ENCODE peak calls at places on chromosomes 2 and 18, in four cellular contexts. One of them, this sample, is unnamed.

GRCh38 chr2:30293303-30293912 is 62.1 kb downstream of the LBH start:
- DNase-seq in AG09309: peak
- DNase-seq in naive B cell: peak
- DNase-seq in HAP-1: no peak
- DNase-seq in this sample: no peak

GRCh38 chr2:36705326-36706020 is 9.0 kb downstream of the VIT start:
- DNase-seq in AG09309: no peak
- DNase-seq in naive B cell: no peak
- DNase-seq in HAP-1: no peak
- DNase-seq in this sample: no peak

GRCh38 chr2:20520128-20520527 is 73.3 kb downstream of the RHOB start:
- DNase-seq in AG09309: no peak
- DNase-seq in naive B cell: no peak
- DNase-seq in HAP-1: no peak
- DNase-seq in this sample: no peak

GRCh38 chr2:62724886-62725711 is 19.6 kb downstream of the EHBP1 start:
- DNase-seq in AG09309: no peak
- DNase-seq in naive B cell: no peak
- DNase-seq in HAP-1: no peak
- DNase-seq in this sample: peak

GRCh38 chr2:30305235-30305634 is 73.9 kb downstream of the LBH start:
- DNase-seq in AG09309: no peak
- DNase-seq in naive B cell: no peak
- DNase-seq in HAP-1: no peak
- DNase-seq in this sample: no peak

GRCh38 chr18:38933322-38933721 is 1367.7 kb upstream of the CELF4 start:
- DNase-seq in AG09309: no peak
- DNase-seq in naive B cell: no peak
- DNase-seq in HAP-1: no peak
- DNase-seq in this sample: no peak

GRCh38 chr18:57466307-57466706 is 31.1 kb downstream of the ONECUT2 start:
- DNase-seq in AG09309: no peak
- DNase-seq in naive B cell: no peak
- DNase-seq in HAP-1: no peak
- DNase-seq in this sample: no peak

GRCh38 chr2:111924617-111925107 is 26.3 kb downstream of the MERTK start:
- DNase-seq in AG09309: no peak
- DNase-seq in naive B cell: no peak
- DNase-seq in HAP-1: no peak
- DNase-seq in this sample: no peak

GRCh38 chr18:28834889-28835288 is 658.0 kb upstream of the CDH2 start:
- DNase-seq in AG09309: peak
- DNase-seq in naive B cell: no peak
- DNase-seq in HAP-1: no peak
- DNase-seq in this sample: no peak

GRCh38 chr2:69565431-69565839 is 78.1 kb downstream of the AAK1 start:
- DNase-seq in AG09309: no peak
- DNase-seq in naive B cell: peak
- DNase-seq in HAP-1: peak
- DNase-seq in this sample: peak

GRCh38 chr2:106956416-106956815 is 70.4 kb upstream of the ST6GAL2 start:
- DNase-seq in AG09309: no peak
- DNase-seq in naive B cell: no peak
- DNase-seq in HAP-1: no peak
- DNase-seq in this sample: no peak

GRCh38 chr18:12768622-12769021 is 65.8 kb downstream of the PSMG2 start:
- DNase-seq in AG09309: no peak
- DNase-seq in naive B cell: no peak
- DNase-seq in HAP-1: no peak
- DNase-seq in this sample: no peak

GRCh38 chr2:1219901-1220691 is 193.2 kb upstream of the TPO start:
- DNase-seq in AG09309: no peak
- DNase-seq in naive B cell: no peak
- DNase-seq in HAP-1: no peak
- DNase-seq in this sample: no peak

GRCh38 chr2:122748552-122749011 is 993.1 kb downstream of the TSN start:
- DNase-seq in AG09309: no peak
- DNase-seq in naive B cell: no peak
- DNase-seq in HAP-1: no peak
- DNase-seq in this sample: no peak

GRCh38 chr18:22168360-22168921 is 948 bp upstream of the GATA6 start:
- DNase-seq in AG09309: no peak
- DNase-seq in naive B cell: no peak
- DNase-seq in HAP-1: peak
- DNase-seq in this sample: no peak

GRCh38 chr2:43226558-43226954 is at the start of gene ZFP36L2:
- DNase-seq in AG09309: peak
- DNase-seq in naive B cell: peak
- DNase-seq in HAP-1: peak
- DNase-seq in this sample: peak

GRCh38 chr2:234451852-234452625 is 44.8 kb downstream of the ARL4C start:
- DNase-seq in AG09309: peak
- DNase-seq in naive B cell: no peak
- DNase-seq in HAP-1: no peak
- DNase-seq in this sample: peak